ENCODE peak calls at places on chromosomes 4 and X, in seven cellular contexts. J, Y, T, R, Z, V and W are unnamed samples.

GRCh38 chr4:71494539-71494938 is 155.7 kb downstream of the SLC4A4 start:
- DNase-seq in J (no peak), Y (no peak), T (no peak), R (no peak), Z (no peak), V (no peak), W (no peak)

GRCh38 chr4:38195486-38195885 is 235.3 kb downstream of the PTTG2 start:
- DNase-seq in J (no peak), Y (no peak), T (no peak), R (no peak), Z (no peak), V (no peak), W (no peak)

GRCh38 chr4:10620935-10621488 is 63.6 kb downstream of the CLNK start:
- DNase-seq in J (no peak), Y (no peak), T (no peak), R (no peak), Z (no peak), V (no peak), W (no peak)

GRCh38 chr4:57719451-57719850 is 609.3 kb upstream of the IGFBP7 start:
- DNase-seq in J (no peak), Y (no peak), T (no peak), R (no peak), Z (no peak), V (no peak), W (no peak)

GRCh38 chrX:70960728-70961127 is 29.8 kb upstream of the SLC7A3 start:
- DNase-seq in J (no peak), Y (no peak), T (no peak), R (no peak), Z (no peak), V (no peak), W (no peak)

GRCh38 chrX:53001958-53002357 is 43.6 kb upstream of the FAM156A start:
- DNase-seq in J (no peak), Y (no peak), T (no peak), R (no peak), Z (no peak), V (no peak), W (no peak)

GRCh38 chrX:40094900-40095587 is 2.7 kb downstream of the BCOR start:
- DNase-seq in J (no peak), Y (no peak), T (no peak), R (no peak), Z (no peak), V (no peak), W (no peak)

GRCh38 chrX:110669572-110669971 is 126.0 kb downstream of the CHRDL1 start:
- DNase-seq in J (no peak), Y (no peak), T (no peak), R (no peak), Z (no peak), V (no peak), W (no peak)

GRCh38 chr4:4182835-4183568 is 43.7 kb downstream of the OTOP1 start:
- DNase-seq in J (no peak), Y (no peak), T (no peak), R (no peak), Z (no peak), V (no peak), W (peak; percentile 55)

GRCh38 chrX:110280954-110281353 is 36.9 kb downstream of the AMMECR1 start:
- DNase-seq in J (no peak), Y (no peak), T (no peak), R (no peak), Z (peak; percentile 13), V (no peak), W (no peak)